ENCODE peak calls at places on chromosomes 13 and 19, in four cellular contexts. K is stimulated activated CD4-positive, alpha-beta T cell treated with anti-CD3 and anti-CD28 coated beads, Interleukin-12 subunit alpha, Interleukin-12 subunit beta, amount 100 ng/mL, for 4 hours; O is HCEC 1CT; U is NCI-H748 treated with DMSO at 0.1 percent for 48 hours. J is an unnamed sample.
A peak's percentile ranks its signal among the peaks of the same experiment; 100 is the strongest.

GRCh38 chr13:47897411-47898050 is 103.5 kb downstream of the SUCLA2 start:
- DNase-seq in O (no peak), K (no peak), U (no peak), J (peak; percentile 59)

GRCh38 chr13:80473695-80474094 is 132.8 kb upstream of the SPRY2 start:
- DNase-seq in K (no peak), U (no peak), O (peak; percentile 81), J (peak; percentile 8)

GRCh38 chr19:11208526-11209471 is 11.5 kb upstream of the KANK2 start:
- DNase-seq in U (no peak), O (no peak), K (no peak), J (peak; percentile 41)

GRCh38 chr19:29662278-29662603 is 3.0 kb upstream of the PLEKHF1 start:
- DNase-seq in O (peak; percentile 28), K (no peak), U (no peak), J (no peak)

GRCh38 chr13:61670384-61671161 is 254.9 kb upstream of the PCDH20 start:
- DNase-seq in O (no peak), K (no peak), U (no peak), J (no peak)

GRCh38 chr13:102847272-102848234 is 1.7 kb downstream of the ERCC5 start:
- DNase-seq in K (no peak), O (peak; percentile 59), U (peak; percentile 8), J (peak; percentile 43)

GRCh38 chr19:15812059-15812722 is 3.3 kb downstream of the OR10H1 start:
- DNase-seq in O (no peak), U (no peak), K (no peak), J (no peak)

GRCh38 chr13:106284358-106284757 is 251.1 kb downstream of the EFNB2 start:
- DNase-seq in U (no peak), O (no peak), K (no peak), J (peak; percentile 77)

GRCh38 chr19:18274303-18274775 is at the start of gene IQCN:
- DNase-seq in U (no peak), O (peak; percentile 39), K (no peak), J (no peak)

GRCh38 chr13:49938921-49939320 is 2.8 kb upstream of the SPRYD7 start:
- DNase-seq in K (no peak), O (no peak), U (no peak), J (no peak)

GRCh38 chr19:53945441-53945840 is 17.3 kb upstream of the CACNG8 start:
- DNase-seq in O (no peak), K (no peak), U (no peak), J (no peak)

GRCh38 chr13:27621366-27622101 is at the start of gene POLR1D:
- DNase-seq in U (peak; percentile 97), K (peak; percentile 80), O (peak; percentile 77), J (peak; percentile 75)

GRCh38 chr13:100892981-100893380 is 218.4 kb upstream of the TMTC4 start:
- DNase-seq in K (no peak), O (no peak), U (no peak), J (no peak)

GRCh38 chr19:46147791-46148288 is at the start of gene IGFL2:
- DNase-seq in O (no peak), U (no peak), K (no peak), J (no peak)

GRCh38 chr19:41298327-41298964 is 11.5 kb upstream of the CCDC97 start:
- DNase-seq in O (peak; percentile 39), U (no peak), K (no peak), J (peak; percentile 44)

GRCh38 chr13:24228852-24229458 is 68.4 kb downstream of the SPATA13 start:
- DNase-seq in O (peak; percentile 57), U (peak; percentile 79), K (no peak), J (peak; percentile 61)

GRCh38 chr13:43261018-43261417 is 237.6 kb downstream of the DNAJC15 start:
- DNase-seq in K (no peak), O (peak; percentile 83), U (no peak), J (peak; percentile 76)

GRCh38 chr19:35458821-35459391 is 10.8 kb downstream of the FFAR2 start:
- DNase-seq in U (no peak), O (no peak), K (no peak), J (no peak)

GRCh38 chr13:34019870-34020269 is 201.9 kb downstream of the RFC3 start:
- DNase-seq in O (no peak), U (no peak), K (no peak), J (no peak)

GRCh38 chr19:50861025-50861424 is 6.3 kb downstream of the KLK3 start:
- DNase-seq in U (no peak), K (no peak), O (no peak), J (no peak)

GRCh38 chr13:76965759-76966421 is 17.6 kb downstream of the ACOD1 start:
- DNase-seq in O (peak; percentile 18), K (no peak), U (no peak), J (peak; percentile 81)

GRCh38 chr19:42290523-42291436 is 11.2 kb upstream of the PRR19 start:
- DNase-seq in O (no peak), K (peak; percentile 46), U (no peak), J (peak; percentile 39)

GRCh38 chr19:10113592-10113963 is 2.1 kb downstream of the P2RY11 start:
- DNase-seq in O (no peak), U (no peak), K (peak; percentile 51), J (no peak)

GRCh38 chr13:38350114-38350617 is 515 bp downstream of the UFM1 start:
- DNase-seq in K (peak; percentile 53), U (peak; percentile 31), O (peak; percentile 36), J (peak; percentile 49)

GRCh38 chr19:53521373-53522202 is 16.4 kb upstream of the ZNF331 start:
- DNase-seq in O (no peak), K (no peak), U (no peak), J (no peak)

GRCh38 chr19:41420101-41420880 is 6.9 kb downstream of the B3GNT8 start:
- DNase-seq in O (no peak), U (no peak), K (no peak), J (no peak)

GRCh38 chr13:34250151-34250550 is 432.2 kb downstream of the RFC3 start:
- DNase-seq in U (no peak), K (no peak), O (no peak), J (no peak)

GRCh38 chr19:38952395-38953165 is 21.8 kb downstream of the MRPS12 start:
- DNase-seq in K (no peak), U (peak; percentile 76), O (no peak), J (no peak)

GRCh38 chr19:12139885-12140544 is at the start of gene ZNF20:
- DNase-seq in U (peak; percentile 81), O (peak; percentile 94), K (peak; percentile 90), J (peak; percentile 94)

GRCh38 chr19:46065486-46065885 is 24.7 kb upstream of the IGFL4 start:
- DNase-seq in K (no peak), U (no peak), O (peak; percentile 19), J (peak; percentile 80)

GRCh38 chr19:55487884-55488687 is at the start of gene SSC5D:
- DNase-seq in U (no peak), K (no peak), O (peak; percentile 22), J (peak; percentile 56)

GRCh38 chr19:49436381-49437017 is 4.8 kb downstream of the SLC17A7 start:
- DNase-seq in U (no peak), O (no peak), K (peak; percentile 53), J (no peak)

GRCh38 chr19:37537391-37537947 is 30.7 kb downstream of the ZNF793 start:
- DNase-seq in U (no peak), O (no peak), K (no peak), J (no peak)

J was measured in EL.